ENCODE peak calls at places on chromosome 18, in nine cellular contexts. One of them, this sample, is unnamed.

GRCh38 chr18:10169064-10169562 is 255.3 kb downstream of the VAPA start:
- DNase-seq in fibroblast of lung: peak
- DNase-seq in MM.1S: no peak
- DNase-seq in A549: no peak
- DNase-seq in GM06990: no peak
- DNase-seq in fibroblast of mammary gland: peak
- DNase-seq in BJ: no peak
- DNase-seq in right lobe of liver: no peak
- DNase-seq in upper lobe of right lung: no peak
- DNase-seq in this sample: peak

GRCh38 chr18:70195852-70196434 is 9.5 kb downstream of the RTTN start:
- DNase-seq in fibroblast of lung: peak
- DNase-seq in MM.1S: peak
- DNase-seq in A549: peak
- DNase-seq in GM06990: no peak
- DNase-seq in fibroblast of mammary gland: peak
- DNase-seq in BJ: no peak
- DNase-seq in right lobe of liver: no peak
- DNase-seq in upper lobe of right lung: no peak
- DNase-seq in this sample: peak

GRCh38 chr18:36993068-36993467 is 164.1 kb downstream of the KIAA1328 start:
- DNase-seq in fibroblast of lung: peak
- DNase-seq in MM.1S: no peak
- DNase-seq in A549: no peak
- DNase-seq in GM06990: no peak
- DNase-seq in fibroblast of mammary gland: peak
- DNase-seq in BJ: peak
- DNase-seq in right lobe of liver: no peak
- DNase-seq in upper lobe of right lung: no peak
- DNase-seq in this sample: peak

GRCh38 chr18:37754141-37754540 is 188.5 kb upstream of the CELF4 start:
- DNase-seq in fibroblast of lung: no peak
- DNase-seq in MM.1S: no peak
- DNase-seq in A549: no peak
- DNase-seq in GM06990: no peak
- DNase-seq in fibroblast of mammary gland: no peak
- DNase-seq in BJ: no peak
- DNase-seq in right lobe of liver: no peak
- DNase-seq in upper lobe of right lung: no peak
- DNase-seq in this sample: no peak

GRCh38 chr18:13217971-13218375 is 587 bp upstream of the LDLRAD4 start:
- DNase-seq in fibroblast of lung: peak
- DNase-seq in MM.1S: no peak
- DNase-seq in A549: no peak
- DNase-seq in GM06990: no peak
- DNase-seq in fibroblast of mammary gland: no peak
- DNase-seq in BJ: no peak
- DNase-seq in right lobe of liver: peak
- DNase-seq in upper lobe of right lung: peak
- DNase-seq in this sample: no peak

GRCh38 chr18:46179306-46179705 is 75.1 kb downstream of the HAUS1 start:
- DNase-seq in fibroblast of lung: no peak
- DNase-seq in MM.1S: no peak
- DNase-seq in A549: no peak
- DNase-seq in GM06990: no peak
- DNase-seq in fibroblast of mammary gland: no peak
- DNase-seq in BJ: no peak
- DNase-seq in right lobe of liver: no peak
- DNase-seq in upper lobe of right lung: no peak
- DNase-seq in this sample: no peak

GRCh38 chr18:47679864-47680263 is 250.6 kb downstream of the SMAD2 start:
- DNase-seq in fibroblast of lung: no peak
- DNase-seq in MM.1S: no peak
- DNase-seq in A549: no peak
- DNase-seq in GM06990: peak
- DNase-seq in fibroblast of mammary gland: no peak
- DNase-seq in BJ: no peak
- DNase-seq in right lobe of liver: no peak
- DNase-seq in upper lobe of right lung: no peak
- DNase-seq in this sample: no peak

GRCh38 chr18:5914971-5915370 is 19.6 kb upstream of the TMEM200C start:
- DNase-seq in fibroblast of lung: no peak
- DNase-seq in MM.1S: no peak
- DNase-seq in A549: no peak
- DNase-seq in GM06990: no peak
- DNase-seq in fibroblast of mammary gland: no peak
- DNase-seq in BJ: no peak
- DNase-seq in right lobe of liver: no peak
- DNase-seq in upper lobe of right lung: no peak
- DNase-seq in this sample: no peak

GRCh38 chr18:62329676-62330454 is 4.8 kb downstream of the TNFRSF11A start:
- DNase-seq in fibroblast of lung: peak
- DNase-seq in MM.1S: peak
- DNase-seq in A549: no peak
- DNase-seq in GM06990: no peak
- DNase-seq in fibroblast of mammary gland: peak
- DNase-seq in BJ: peak
- DNase-seq in right lobe of liver: peak
- DNase-seq in upper lobe of right lung: no peak
- DNase-seq in this sample: peak

GRCh38 chr18:50432915-50433314 is 58.1 kb downstream of the SKA1 start:
- DNase-seq in fibroblast of lung: no peak
- DNase-seq in MM.1S: no peak
- DNase-seq in A549: no peak
- DNase-seq in GM06990: no peak
- DNase-seq in fibroblast of mammary gland: peak
- DNase-seq in BJ: no peak
- DNase-seq in right lobe of liver: no peak
- DNase-seq in upper lobe of right lung: no peak
- DNase-seq in this sample: no peak

GRCh38 chr18:80104364-80104779 is 4.7 kb upstream of the ADNP2 start:
- DNase-seq in fibroblast of lung: no peak
- DNase-seq in MM.1S: no peak
- DNase-seq in A549: no peak
- DNase-seq in GM06990: no peak
- DNase-seq in fibroblast of mammary gland: no peak
- DNase-seq in BJ: no peak
- DNase-seq in right lobe of liver: no peak
- DNase-seq in upper lobe of right lung: no peak
- DNase-seq in this sample: no peak

GRCh38 chr18:55416791-55417190 is 171.2 kb downstream of the TCF4 start:
- DNase-seq in fibroblast of lung: peak
- DNase-seq in MM.1S: no peak
- DNase-seq in A549: no peak
- DNase-seq in GM06990: no peak
- DNase-seq in fibroblast of mammary gland: no peak
- DNase-seq in BJ: no peak
- DNase-seq in right lobe of liver: no peak
- DNase-seq in upper lobe of right lung: no peak
- DNase-seq in this sample: no peak

GRCh38 chr18:55418439-55418838 is 169.6 kb downstream of the TCF4 start:
- DNase-seq in fibroblast of lung: no peak
- DNase-seq in MM.1S: no peak
- DNase-seq in A549: no peak
- DNase-seq in GM06990: no peak
- DNase-seq in fibroblast of mammary gland: no peak
- DNase-seq in BJ: no peak
- DNase-seq in right lobe of liver: no peak
- DNase-seq in upper lobe of right lung: no peak
- DNase-seq in this sample: no peak

GRCh38 chr18:55415258-55415871 is 172.6 kb downstream of the TCF4 start:
- DNase-seq in fibroblast of lung: peak
- DNase-seq in MM.1S: peak
- DNase-seq in A549: peak
- DNase-seq in GM06990: peak
- DNase-seq in fibroblast of mammary gland: peak
- DNase-seq in BJ: no peak
- DNase-seq in right lobe of liver: peak
- DNase-seq in upper lobe of right lung: peak
- DNase-seq in this sample: peak

GRCh38 chr18:55413474-55413873 is 174.5 kb downstream of the TCF4 start:
- DNase-seq in fibroblast of lung: peak
- DNase-seq in MM.1S: no peak
- DNase-seq in A549: no peak
- DNase-seq in GM06990: no peak
- DNase-seq in fibroblast of mammary gland: no peak
- DNase-seq in BJ: no peak
- DNase-seq in right lobe of liver: no peak
- DNase-seq in upper lobe of right lung: no peak
- DNase-seq in this sample: no peak

DNA sequence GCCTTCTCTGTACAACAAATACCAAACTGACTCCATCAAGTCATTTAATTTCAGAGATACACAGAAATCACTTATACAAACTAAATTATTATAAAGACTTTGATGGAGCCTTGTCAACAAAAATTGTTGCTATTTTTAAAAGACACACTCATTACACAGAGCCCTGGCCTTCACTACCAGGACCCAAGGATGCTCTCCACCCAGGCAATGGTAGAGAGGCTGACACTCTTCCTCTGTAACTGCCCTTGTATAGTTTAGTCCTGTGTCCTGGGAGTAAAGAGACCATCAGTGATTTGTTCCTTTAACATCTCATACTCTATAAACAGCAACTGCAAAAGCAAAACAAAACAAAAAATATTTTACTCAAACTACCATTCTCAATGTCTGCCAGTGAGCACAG is 173.5 kb downstream of the TCF4 start:
- DNase-seq in fibroblast of lung: no peak
- DNase-seq in MM.1S: no peak
- DNase-seq in A549: no peak
- DNase-seq in GM06990: no peak
- DNase-seq in fibroblast of mammary gland: no peak
- DNase-seq in BJ: no peak
- DNase-seq in right lobe of liver: no peak
- DNase-seq in upper lobe of right lung: no peak
- DNase-seq in this sample: no peak
- H3K4me3 ChIP-seq in fibroblast of lung: no peak
- H3K4me3 ChIP-seq in MM.1S: no peak
- H3K4me3 ChIP-seq in A549: no peak
- H3K4me3 ChIP-seq in GM06990: no peak
- H3K4me3 ChIP-seq in fibroblast of mammary gland: no peak
- H3K4me3 ChIP-seq in BJ: no peak
- H3K4me3 ChIP-seq in right lobe of liver: no peak
- H3K4me3 ChIP-seq in upper lobe of right lung: no peak
- H3K4me3 ChIP-seq in this sample: no peak

GRCh38 chr18:55322176-55322735 is 265.7 kb downstream of the TCF4 start:
- DNase-seq in fibroblast of lung: peak
- DNase-seq in MM.1S: peak
- DNase-seq in A549: peak
- DNase-seq in GM06990: peak
- DNase-seq in fibroblast of mammary gland: peak
- DNase-seq in BJ: peak
- DNase-seq in right lobe of liver: peak
- DNase-seq in upper lobe of right lung: peak
- DNase-seq in this sample: peak
- TF ChIP-seq CTCF in fibroblast of lung: no peak
- TF ChIP-seq CTCF in MM.1S: no peak
- TF ChIP-seq CTCF in A549: no peak
- TF ChIP-seq CTCF in GM06990: peak
- TF ChIP-seq CTCF in fibroblast of mammary gland: peak
- TF ChIP-seq CTCF in BJ: peak
- TF ChIP-seq CTCF in right lobe of liver: no peak
- TF ChIP-seq CTCF in upper lobe of right lung: peak
- TF ChIP-seq CTCF in this sample: peak

GRCh38 chr18:59742325-59743111 is 45.3 kb upstream of the CCBE1 start:
- DNase-seq in fibroblast of lung: peak
- DNase-seq in MM.1S: no peak
- DNase-seq in A549: no peak
- DNase-seq in GM06990: no peak
- DNase-seq in fibroblast of mammary gland: peak
- DNase-seq in BJ: peak
- DNase-seq in right lobe of liver: no peak
- DNase-seq in upper lobe of right lung: peak
- DNase-seq in this sample: peak
- H3K4me3 ChIP-seq in fibroblast of lung: no peak
- H3K4me3 ChIP-seq in MM.1S: no peak
- H3K4me3 ChIP-seq in A549: no peak
- H3K4me3 ChIP-seq in GM06990: no peak
- H3K4me3 ChIP-seq in fibroblast of mammary gland: no peak
- H3K4me3 ChIP-seq in BJ: no peak
- H3K4me3 ChIP-seq in right lobe of liver: no peak
- H3K4me3 ChIP-seq in upper lobe of right lung: no peak
- H3K4me3 ChIP-seq in this sample: no peak

DNA sequence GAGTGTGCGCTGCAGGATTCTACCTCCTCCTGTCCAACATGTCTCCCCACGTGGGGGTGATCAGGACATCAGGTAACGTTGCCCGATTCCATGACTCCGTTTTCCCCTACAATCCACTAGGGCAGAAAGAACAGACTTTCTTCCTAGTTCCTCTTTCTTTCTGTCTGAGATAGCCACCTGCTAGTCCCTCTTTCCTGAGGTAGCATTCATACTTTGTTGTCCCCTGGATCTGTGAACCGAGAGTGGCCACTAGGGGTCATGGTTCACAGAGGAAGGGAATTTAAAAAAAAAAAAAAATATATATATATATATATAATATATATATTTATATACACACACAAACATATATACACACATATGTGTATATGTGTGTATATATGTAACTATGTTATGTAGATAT is 210.0 kb upstream of the ZNF521 start:
- DNase-seq in fibroblast of lung: peak
- DNase-seq in MM.1S: peak
- DNase-seq in A549: peak
- DNase-seq in GM06990: no peak
- DNase-seq in fibroblast of mammary gland: peak
- DNase-seq in BJ: no peak
- DNase-seq in right lobe of liver: no peak
- DNase-seq in upper lobe of right lung: no peak
- DNase-seq in this sample: peak
- TF ChIP-seq CTCF in fibroblast of lung: peak
- TF ChIP-seq CTCF in MM.1S: peak
- TF ChIP-seq CTCF in A549: no peak
- TF ChIP-seq CTCF in GM06990: peak
- TF ChIP-seq CTCF in fibroblast of mammary gland: peak
- TF ChIP-seq CTCF in BJ: peak
- TF ChIP-seq CTCF in right lobe of liver: peak
- TF ChIP-seq CTCF in upper lobe of right lung: peak
- TF ChIP-seq CTCF in this sample: peak